ENCODE peak calls at places on chromosomes 6 and 20, in six cellular contexts. M is stomach, E is ovary, K is transverse colon, W is fibroblast of lung, X is heart left ventricle. P is an unnamed sample.

GRCh38 chr6:4848382-4849068 is 72.3 kb downstream of the CDYL start:
- DNase-seq in M (peak; percentile 49), E (no peak), K (peak; percentile 16), W (peak; percentile 12), X (no peak), P (peak; percentile 38)

GRCh38 chr6:22929228-22929627 is 359.9 kb downstream of the HDGFL1 start:
- DNase-seq in M (no peak), E (no peak), K (no peak), W (no peak), X (no peak), P (no peak)

GRCh38 chr20:48621256-48622078 is 206.3 kb downstream of the PREX1 start:
- DNase-seq in M (no peak), E (no peak), K (peak; percentile 44), W (peak; percentile 59), X (no peak), P (peak; percentile 38)

GRCh38 chr6:106591111-106591825 is 38.0 kb downstream of the RTN4IP1 start:
- DNase-seq in M (no peak), E (no peak), K (no peak), W (peak; percentile 92), X (no peak), P (no peak)

GRCh38 chr20:38104283-38104682 is 60.8 kb downstream of the TGM2 start:
- DNase-seq in M (no peak), E (no peak), K (no peak), W (peak; percentile 31), X (no peak), P (no peak)

GRCh38 chr20:62571667-62572344 is 70.5 kb upstream of the SLCO4A1 start:
- DNase-seq in M (no peak), E (no peak), K (no peak), W (no peak), X (no peak), P (no peak)

GRCh38 chr6:130671119-130672104 is 155.8 kb upstream of the SMLR1 start:
- DNase-seq in M (no peak), E (peak; percentile 68), K (no peak), W (no peak), X (peak; percentile 25), P (no peak)

GRCh38 chr6:150813319-150813992 is 52.0 kb upstream of the MTHFD1L start:
- DNase-seq in M (no peak), E (no peak), K (no peak), W (peak; percentile 74), X (no peak), P (no peak)

GRCh38 chr6:107330190-107330589 is 129.2 kb downstream of the PDSS2 start:
- DNase-seq in M (no peak), E (no peak), K (no peak), W (no peak), X (no peak), P (no peak)

GRCh38 chr6:159875194-159875593 is 15.6 kb upstream of the MAS1 start:
- DNase-seq in M (no peak), E (no peak), K (no peak), W (no peak), X (no peak), P (no peak)

GRCh38 chr6:47034421-47034820 is 7.7 kb downstream of the ADGRF1 start:
- DNase-seq in M (no peak), E (no peak), K (no peak), W (peak; percentile 54), X (no peak), P (no peak)

GRCh38 chr20:9051508-9051907 is 17.4 kb upstream of the PLCB4 start:
- DNase-seq in M (no peak), E (no peak), K (no peak), W (peak; percentile 98), X (no peak), P (no peak)

GRCh38 chr6:135256866-135257265 is 75.8 kb downstream of the MYB start:
- DNase-seq in M (no peak), E (no peak), K (no peak), W (no peak), X (no peak), P (no peak)

GRCh38 chr6:8335896-8336295 is 99.4 kb downstream of the SLC35B3 start:
- DNase-seq in M (no peak), E (no peak), K (no peak), W (no peak), X (no peak), P (no peak)

GRCh38 chr6:14059791-14060436 is 57.7 kb upstream of the CD83 start:
- DNase-seq in M (peak; percentile 29), E (no peak), K (no peak), W (peak; percentile 41), X (peak; percentile 48), P (peak; percentile 13)

GRCh38 chr6:139256087-139256486 is 35.7 kb downstream of the TXLNB start:
- DNase-seq in M (no peak), E (no peak), K (no peak), W (peak; percentile 92), X (peak; percentile 40), P (no peak)

GRCh38 chr6:2522521-2522920 is 228.2 kb downstream of the MYLK4 start:
- DNase-seq in M (no peak), E (no peak), K (no peak), W (peak; percentile 73), X (no peak), P (no peak)

GRCh38 chr6:113782641-113783040 is 74.5 kb upstream of the MARCKS start:
- DNase-seq in M (no peak), E (no peak), K (no peak), W (peak; percentile 20), X (no peak), P (no peak)

GRCh38 chr6:92231220-92231701 is 1188.1 kb downstream of the EPHA7 start:
- DNase-seq in M (no peak), E (no peak), K (no peak), W (no peak), X (no peak), P (no peak)

GRCh38 chr6:163720005-163720404 is 305.5 kb downstream of the QKI start:
- DNase-seq in M (no peak), E (no peak), K (no peak), W (no peak), X (no peak), P (no peak)

GRCh38 chr20:50333856-50334255 is 143.2 kb downstream of the CEBPB start:
- DNase-seq in M (no peak), E (peak; percentile 62), K (no peak), W (peak; percentile 95), X (no peak), P (no peak)
- H3K4me1 ChIP-seq in M (peaks cover 16% of the 10 kb centered on the region), E (peaks cover 2% of the 10 kb centered on the region), K (peaks cover 10% of the 10 kb centered on the region), W (peaks cover 16% of the 10 kb centered on the region), X (no peaks in the 10 kb centered on the region), P (peaks cover 13% of the 10 kb centered on the region)

GRCh38 chr20:21801193-21801592 is 95.7 kb downstream of the PAX1 start:
- DNase-seq in M (no peak), E (no peak), K (no peak), W (no peak), X (no peak), P (no peak)
- TF ChIP-seq CTCF in M (no peak), E (no peak), K (no peak), W (no peak), X (no peak), P (no peak)

GRCh38 chr20:50635676-50636600 is 55.4 kb downstream of the RIPOR3 start:
- DNase-seq in M (peak; percentile 81), E (peak; percentile 82), K (peak; percentile 73), W (peak; percentile 36), X (peak; percentile 74), P (peak; percentile 81)

GRCh38 chr20:50635014-50635557 is 56.3 kb downstream of the RIPOR3 start:
- DNase-seq in M (no peak), E (no peak), K (no peak), W (no peak), X (no peak), P (no peak)

GRCh38 chr20:50633361-50633760 is 58.0 kb downstream of the RIPOR3 start:
- DNase-seq in M (no peak), E (no peak), K (no peak), W (no peak), X (no peak), P (no peak)

GRCh38 chr20:50634191-50634590 is 57.2 kb downstream of the RIPOR3 start:
- DNase-seq in M (no peak), E (no peak), K (no peak), W (no peak), X (no peak), P (no peak)

GRCh38 chr20:50636601-50637539 is 54.5 kb downstream of the RIPOR3 start:
- DNase-seq in M (no peak), E (no peak), K (no peak), W (peak; percentile 9), X (no peak), P (no peak)
- H3K4me3 ChIP-seq in M (no peak overlapping the region), E (no peak overlapping the region), K (no peak overlapping the region), W (no peak overlapping the region), X (no peak overlapping the region), P (no peak overlapping the region)

GRCh38 chr6:157528931-157529653 is 148.1 kb downstream of the ZDHHC14 start:
- DNase-seq in M (no peak), E (no peak), K (no peak), W (peak; percentile 27), X (no peak), P (no peak)
- H3K4me1 ChIP-seq in M (peaks cover 4% of the 10 kb centered on the region), E (peaks cover 2% of the 10 kb centered on the region), K (peaks cover 5% of the 10 kb centered on the region), W (no peaks in the 10 kb centered on the region), X (peaks cover 9% of the 10 kb centered on the region), P (no peaks in the 10 kb centered on the region)

GRCh38 chr6:117311310-117311709 is 46.0 kb downstream of the VGLL2 start:
- DNase-seq in M (no peak), E (no peak), K (no peak), W (no peak), X (no peak), P (no peak)

DNA sequence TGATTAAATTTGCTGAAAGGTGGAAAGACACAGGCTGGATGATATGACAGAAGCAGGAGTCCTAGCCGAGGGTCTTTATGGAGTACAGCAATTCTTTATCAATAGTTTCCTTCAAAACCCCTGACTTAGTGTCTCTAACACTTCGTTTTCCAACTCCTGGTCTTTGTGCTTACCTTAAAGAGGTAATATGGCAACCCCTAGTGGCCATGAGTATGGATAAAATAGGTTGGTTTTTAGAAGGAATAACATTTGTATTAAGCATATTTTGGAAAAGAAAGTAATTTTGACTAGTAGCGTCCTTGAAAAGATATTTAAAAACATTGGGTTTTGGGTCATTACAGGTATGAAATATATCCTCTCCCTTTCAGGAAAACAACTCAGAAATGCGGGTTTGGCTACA is 51.9 kb downstream of the VGLL2 start:
- DNase-seq in M (no peak), E (no peak), K (no peak), W (peak; percentile 11), X (no peak), P (no peak)
- TF ChIP-seq CTCF in M (peak; percentile 11), E (no peak), K (peak; percentile 29), W (peak; percentile 36), X (peak; percentile 44), P (no peak)

DNA sequence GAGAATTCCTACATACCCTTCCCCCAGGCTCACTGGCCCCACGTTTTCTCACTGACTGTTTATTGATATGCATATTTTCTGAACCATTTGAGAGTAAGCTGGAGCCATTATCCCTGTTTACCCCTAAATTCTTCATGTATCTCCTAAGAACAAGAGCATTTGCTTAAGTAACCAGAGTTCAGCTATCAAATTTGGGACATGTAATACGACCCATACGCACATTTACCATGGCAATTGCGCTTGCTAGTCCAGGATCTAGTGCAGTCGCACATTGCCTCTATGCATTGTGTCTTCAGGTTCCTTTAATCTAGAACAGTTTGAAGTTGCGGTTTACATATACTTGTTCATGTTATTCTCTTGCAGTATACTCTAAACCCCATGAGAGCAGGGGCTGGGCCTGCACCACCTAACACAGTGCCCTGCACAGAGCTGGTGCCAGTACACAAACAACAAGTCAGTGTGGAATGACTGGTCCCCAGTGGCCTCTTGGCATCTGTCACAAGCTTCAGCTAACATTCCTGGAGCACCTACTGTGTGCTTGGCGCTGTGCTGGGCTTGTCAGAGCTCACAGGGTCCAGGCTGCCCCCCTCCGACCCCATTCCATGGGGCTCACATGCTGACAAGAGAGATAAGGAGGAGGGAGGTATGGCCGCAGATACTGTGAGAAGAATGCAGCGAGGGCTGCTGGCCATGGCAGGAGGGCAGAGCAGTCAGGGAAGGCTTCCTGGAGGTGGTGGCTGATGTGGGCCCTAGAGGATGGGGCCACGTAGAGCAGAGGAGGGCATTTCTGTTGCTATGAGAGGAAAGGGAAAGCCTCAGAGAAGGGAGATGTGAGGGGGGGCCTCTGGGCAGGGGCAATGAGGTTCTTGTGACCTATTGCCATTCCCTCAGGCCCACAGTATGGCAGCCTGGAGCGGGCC is 28.1 kb downstream of the SPDEF start:
- DNase-seq in M (no peak), E (no peak), K (no peak), W (no peak), X (no peak), P (no peak)
- H3K4me3 ChIP-seq in M (no peak overlapping the region), E (no peak overlapping the region), K (no peak overlapping the region), W (no peak overlapping the region), X (no peak overlapping the region), P (no peak overlapping the region)

P was measured in mucosa of descending colon.